ENCODE peak calls at places on chromosomes 16 and 17, in four cellular contexts. One of them, this sample, is unnamed.

GRCh38 chr16:9039208-9039607 is 52.2 kb upstream of the HAPSTR1 start:
- DNase-seq in astrocyte of the spinal cord: peak
- DNase-seq in Caco-2: no peak
- DNase-seq in fibroblast of villous mesenchyme: peak
- DNase-seq in this sample: no peak

GRCh38 chr16:64412578-64413280 is 709.1 kb downstream of the CDH11 start:
- DNase-seq in astrocyte of the spinal cord: peak
- DNase-seq in Caco-2: no peak
- DNase-seq in fibroblast of villous mesenchyme: no peak
- DNase-seq in this sample: no peak

GRCh38 chr17:81535007-81535328 is 6.8 kb downstream of the FSCN2 start:
- DNase-seq in astrocyte of the spinal cord: no peak
- DNase-seq in Caco-2: no peak
- DNase-seq in fibroblast of villous mesenchyme: no peak
- DNase-seq in this sample: no peak

GRCh38 chr17:75695141-75695829 is 26.0 kb upstream of the ITGB4 start:
- DNase-seq in astrocyte of the spinal cord: peak
- DNase-seq in Caco-2: no peak
- DNase-seq in fibroblast of villous mesenchyme: peak
- DNase-seq in this sample: no peak

GRCh38 chr16:70737377-70738082 is 51.7 kb upstream of the MTSS2 start:
- DNase-seq in astrocyte of the spinal cord: peak
- DNase-seq in Caco-2: no peak
- DNase-seq in fibroblast of villous mesenchyme: peak
- DNase-seq in this sample: peak

GRCh38 chr16:87487361-87487924 is 5.4 kb downstream of the ZCCHC14 start:
- DNase-seq in astrocyte of the spinal cord: no peak
- DNase-seq in Caco-2: peak
- DNase-seq in fibroblast of villous mesenchyme: peak
- DNase-seq in this sample: no peak

GRCh38 chr17:59757881-59758385 is 50.5 kb downstream of the VMP1 start:
- DNase-seq in astrocyte of the spinal cord: no peak
- DNase-seq in Caco-2: no peak
- DNase-seq in fibroblast of villous mesenchyme: no peak
- DNase-seq in this sample: no peak

GRCh38 chr17:6475411-6475810 is 31.2 kb downstream of the PIMREG start:
- DNase-seq in astrocyte of the spinal cord: no peak
- DNase-seq in Caco-2: no peak
- DNase-seq in fibroblast of villous mesenchyme: no peak
- DNase-seq in this sample: no peak

GRCh38 chr16:64017789-64018188 is 1104.1 kb downstream of the CDH11 start:
- DNase-seq in astrocyte of the spinal cord: no peak
- DNase-seq in Caco-2: no peak
- DNase-seq in fibroblast of villous mesenchyme: no peak
- DNase-seq in this sample: no peak

GRCh38 chr16:14628806-14629611 is 1.1 kb downstream of the PARN start:
- DNase-seq in astrocyte of the spinal cord: no peak
- DNase-seq in Caco-2: no peak
- DNase-seq in fibroblast of villous mesenchyme: no peak
- DNase-seq in this sample: no peak

GRCh38 chr17:2092253-2092652 is 37.4 kb downstream of the HIC1 start:
- DNase-seq in astrocyte of the spinal cord: no peak
- DNase-seq in Caco-2: no peak
- DNase-seq in fibroblast of villous mesenchyme: no peak
- DNase-seq in this sample: no peak

GRCh38 chr17:64182325-64183012 is 52.5 kb upstream of the ERN1 start:
- DNase-seq in astrocyte of the spinal cord: no peak
- DNase-seq in Caco-2: no peak
- DNase-seq in fibroblast of villous mesenchyme: no peak
- DNase-seq in this sample: no peak

GRCh38 chr17:41917957-41918391 is 777 bp downstream of the ACLY start:
- DNase-seq in astrocyte of the spinal cord: peak
- DNase-seq in Caco-2: no peak
- DNase-seq in fibroblast of villous mesenchyme: peak
- DNase-seq in this sample: no peak

GRCh38 chr17:2076461-2076984 is 21.6 kb downstream of the HIC1 start:
- DNase-seq in astrocyte of the spinal cord: no peak
- DNase-seq in Caco-2: no peak
- DNase-seq in fibroblast of villous mesenchyme: peak
- DNase-seq in this sample: no peak

GRCh38 chr16:25148568-25149215 is 37.1 kb downstream of the LCMT1 start:
- DNase-seq in astrocyte of the spinal cord: no peak
- DNase-seq in Caco-2: no peak
- DNase-seq in fibroblast of villous mesenchyme: no peak
- DNase-seq in this sample: no peak

GRCh38 chr17:29549169-29549935 is 17.5 kb downstream of the ABHD15 start:
- DNase-seq in astrocyte of the spinal cord: peak
- DNase-seq in Caco-2: no peak
- DNase-seq in fibroblast of villous mesenchyme: peak
- DNase-seq in this sample: no peak

GRCh38 chr17:77372444-77373297 is 231.9 kb downstream of the SEC14L1 start:
- DNase-seq in astrocyte of the spinal cord: peak
- DNase-seq in Caco-2: no peak
- DNase-seq in fibroblast of villous mesenchyme: peak
- DNase-seq in this sample: no peak

GRCh38 chr16:29842732-29843346 is 20.2 kb downstream of the CDIPT start:
- DNase-seq in astrocyte of the spinal cord: no peak
- DNase-seq in Caco-2: no peak
- DNase-seq in fibroblast of villous mesenchyme: no peak
- DNase-seq in this sample: no peak

GRCh38 chr16:17312100-17312732 is 158.5 kb downstream of the XYLT1 start:
- DNase-seq in astrocyte of the spinal cord: no peak
- DNase-seq in Caco-2: no peak
- DNase-seq in fibroblast of villous mesenchyme: no peak
- DNase-seq in this sample: no peak

GRCh38 chr16:23807028-23807427 is 28.8 kb upstream of the PRKCB start:
- DNase-seq in astrocyte of the spinal cord: no peak
- DNase-seq in Caco-2: no peak
- DNase-seq in fibroblast of villous mesenchyme: no peak
- DNase-seq in this sample: no peak

GRCh38 chr17:68961204-68961893 is 6.2 kb upstream of the ABCA8 start:
- DNase-seq in astrocyte of the spinal cord: no peak
- DNase-seq in Caco-2: no peak
- DNase-seq in fibroblast of villous mesenchyme: no peak
- DNase-seq in this sample: no peak

GRCh38 chr17:65345261-65346060 is 208.3 kb downstream of the RGS9 start:
- DNase-seq in astrocyte of the spinal cord: peak
- DNase-seq in Caco-2: no peak
- DNase-seq in fibroblast of villous mesenchyme: no peak
- DNase-seq in this sample: no peak

GRCh38 chr17:61399131-61400057 is at the start of gene TBX2:
- DNase-seq in astrocyte of the spinal cord: peak
- DNase-seq in Caco-2: peak
- DNase-seq in fibroblast of villous mesenchyme: peak
- DNase-seq in this sample: no peak

GRCh38 chr17:5526821-5527598 is 40.6 kb downstream of the MIS12 start:
- DNase-seq in astrocyte of the spinal cord: peak
- DNase-seq in Caco-2: peak
- DNase-seq in fibroblast of villous mesenchyme: peak
- DNase-seq in this sample: no peak

GRCh38 chr17:73342549-73343167 is 30.9 kb upstream of the CDC42EP4 start:
- DNase-seq in astrocyte of the spinal cord: no peak
- DNase-seq in Caco-2: no peak
- DNase-seq in fibroblast of villous mesenchyme: peak
- DNase-seq in this sample: no peak

GRCh38 chr17:19346351-19347255 is 15.9 kb downstream of the B9D1 start:
- DNase-seq in astrocyte of the spinal cord: peak
- DNase-seq in Caco-2: peak
- DNase-seq in fibroblast of villous mesenchyme: peak
- DNase-seq in this sample: no peak

GRCh38 chr16:28990375-28991040 is 5.7 kb downstream of the LAT start:
- DNase-seq in astrocyte of the spinal cord: no peak
- DNase-seq in Caco-2: no peak
- DNase-seq in fibroblast of villous mesenchyme: no peak
- DNase-seq in this sample: no peak

GRCh38 chr17:37742114-37742761 is 2.6 kb downstream of the HNF1B start:
- DNase-seq in astrocyte of the spinal cord: peak
- DNase-seq in Caco-2: peak
- DNase-seq in fibroblast of villous mesenchyme: peak
- DNase-seq in this sample: no peak

GRCh38 chr16:29912087-29912486 is 11.8 kb downstream of the ASPHD1 start:
- DNase-seq in astrocyte of the spinal cord: no peak
- DNase-seq in Caco-2: no peak
- DNase-seq in fibroblast of villous mesenchyme: no peak
- DNase-seq in this sample: no peak

GRCh38 chr16:66167564-66168291 is 198.8 kb upstream of the CDH5 start:
- DNase-seq in astrocyte of the spinal cord: no peak
- DNase-seq in Caco-2: no peak
- DNase-seq in fibroblast of villous mesenchyme: peak
- DNase-seq in this sample: no peak

GRCh38 chr16:49600976-49601375 is 227.4 kb downstream of the C16orf78 start:
- DNase-seq in astrocyte of the spinal cord: no peak
- DNase-seq in Caco-2: no peak
- DNase-seq in fibroblast of villous mesenchyme: no peak
- DNase-seq in this sample: no peak

GRCh38 chr16:143047-143446 is 4.6 kb upstream of the NPRL3 start:
- DNase-seq in astrocyte of the spinal cord: no peak
- DNase-seq in Caco-2: no peak
- DNase-seq in fibroblast of villous mesenchyme: no peak
- DNase-seq in this sample: no peak

GRCh38 chr16:83744521-83744981 is 63.2 kb upstream of the HSBP1 start:
- DNase-seq in astrocyte of the spinal cord: no peak
- DNase-seq in Caco-2: no peak
- DNase-seq in fibroblast of villous mesenchyme: peak
- DNase-seq in this sample: no peak

GRCh38 chr17:73711184-73711583 is 66.9 kb upstream of the SDK2 start:
- DNase-seq in astrocyte of the spinal cord: no peak
- DNase-seq in Caco-2: no peak
- DNase-seq in fibroblast of villous mesenchyme: no peak
- DNase-seq in this sample: peak

GRCh38 chr16:4053663-4054479 is 62.4 kb downstream of the ADCY9 start:
- DNase-seq in astrocyte of the spinal cord: peak
- DNase-seq in Caco-2: no peak
- DNase-seq in fibroblast of villous mesenchyme: peak
- DNase-seq in this sample: no peak

GRCh38 chr16:53946745-53947386 is 242.9 kb downstream of the FTO start:
- DNase-seq in astrocyte of the spinal cord: no peak
- DNase-seq in Caco-2: no peak
- DNase-seq in fibroblast of villous mesenchyme: no peak
- DNase-seq in this sample: no peak

GRCh38 chr17:14118951-14119350 is 49.6 kb downstream of the COX10 start:
- DNase-seq in astrocyte of the spinal cord: no peak
- DNase-seq in Caco-2: no peak
- DNase-seq in fibroblast of villous mesenchyme: no peak
- DNase-seq in this sample: no peak

GRCh38 chr17:30588798-30589247 is 111.6 kb downstream of the GOSR1 start:
- DNase-seq in astrocyte of the spinal cord: no peak
- DNase-seq in Caco-2: no peak
- DNase-seq in fibroblast of villous mesenchyme: no peak
- DNase-seq in this sample: no peak

GRCh38 chr17:57852041-57852954 is 2.5 kb upstream of the MRPS23 start:
- DNase-seq in astrocyte of the spinal cord: no peak
- DNase-seq in Caco-2: no peak
- DNase-seq in fibroblast of villous mesenchyme: no peak
- DNase-seq in this sample: no peak
- TF ChIP-seq CTCF in astrocyte of the spinal cord: no peak
- TF ChIP-seq CTCF in Caco-2: no peak
- TF ChIP-seq CTCF in fibroblast of villous mesenchyme: no peak
- TF ChIP-seq CTCF in this sample: no peak

GRCh38 chr16:27748868-27749546 is 199.1 kb downstream of the KATNIP start:
- DNase-seq in astrocyte of the spinal cord: peak
- DNase-seq in Caco-2: peak
- DNase-seq in fibroblast of villous mesenchyme: peak
- DNase-seq in this sample: peak

GRCh38 chr16:27751676-27752075 is 201.7 kb downstream of the KATNIP start:
- DNase-seq in astrocyte of the spinal cord: no peak
- DNase-seq in Caco-2: no peak
- DNase-seq in fibroblast of villous mesenchyme: no peak
- DNase-seq in this sample: no peak

GRCh38 chr16:27749547-27749875 is 199.6 kb downstream of the KATNIP start:
- DNase-seq in astrocyte of the spinal cord: no peak
- DNase-seq in Caco-2: no peak
- DNase-seq in fibroblast of villous mesenchyme: no peak
- DNase-seq in this sample: no peak

GRCh38 chr16:27747946-27748345 is 198.0 kb downstream of the KATNIP start:
- DNase-seq in astrocyte of the spinal cord: no peak
- DNase-seq in Caco-2: no peak
- DNase-seq in fibroblast of villous mesenchyme: no peak
- DNase-seq in this sample: no peak

GRCh38 chr16:27749946-27750345 is 200.0 kb downstream of the KATNIP start:
- DNase-seq in astrocyte of the spinal cord: no peak
- DNase-seq in Caco-2: no peak
- DNase-seq in fibroblast of villous mesenchyme: no peak
- DNase-seq in this sample: no peak
- H3K4me3 ChIP-seq in astrocyte of the spinal cord: no peak
- H3K4me3 ChIP-seq in Caco-2: no peak
- H3K4me3 ChIP-seq in fibroblast of villous mesenchyme: no peak
- H3K4me3 ChIP-seq in this sample: no peak

GRCh38 chr17:79812969-79813825 is 16.3 kb upstream of the CBX8 start:
- DNase-seq in astrocyte of the spinal cord: no peak
- DNase-seq in Caco-2: peak
- DNase-seq in fibroblast of villous mesenchyme: no peak
- DNase-seq in this sample: no peak
- TF ChIP-seq CTCF in astrocyte of the spinal cord: no peak
- TF ChIP-seq CTCF in Caco-2: no peak
- TF ChIP-seq CTCF in fibroblast of villous mesenchyme: no peak
- TF ChIP-seq CTCF in this sample: no peak

GRCh38 chr16:89319883-89320716 is 102.6 kb downstream of the ZNF778 start:
- DNase-seq in astrocyte of the spinal cord: peak
- DNase-seq in Caco-2: peak
- DNase-seq in fibroblast of villous mesenchyme: peak
- DNase-seq in this sample: no peak
- H3K4me3 ChIP-seq in astrocyte of the spinal cord: peak
- H3K4me3 ChIP-seq in Caco-2: no peak
- H3K4me3 ChIP-seq in fibroblast of villous mesenchyme: peak
- H3K4me3 ChIP-seq in this sample: peak

DNA sequence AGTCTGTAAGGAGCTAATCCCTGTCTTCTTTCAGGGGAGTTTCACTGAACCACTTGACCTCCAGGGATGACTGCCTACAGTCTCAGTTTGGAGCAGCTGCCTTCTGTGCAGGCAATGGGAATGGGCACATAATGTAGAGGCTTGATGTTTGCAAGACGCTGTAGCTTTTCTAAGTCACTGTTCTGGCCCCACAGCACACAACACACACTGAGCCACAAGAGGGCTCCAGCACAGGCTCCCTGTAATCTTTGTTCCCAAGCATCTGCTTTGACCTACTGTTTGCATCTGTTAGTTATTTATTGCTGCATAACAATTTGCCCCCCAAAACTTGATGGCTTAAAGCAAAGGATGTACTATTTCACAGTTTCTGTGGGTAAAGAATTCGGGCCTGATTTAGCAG is 419.0 kb upstream of the ASIC2 start:
- DNase-seq in astrocyte of the spinal cord: no peak
- DNase-seq in Caco-2: no peak
- DNase-seq in fibroblast of villous mesenchyme: no peak
- DNase-seq in this sample: no peak
- TF ChIP-seq CTCF in astrocyte of the spinal cord: no peak
- TF ChIP-seq CTCF in Caco-2: peak
- TF ChIP-seq CTCF in fibroblast of villous mesenchyme: no peak
- TF ChIP-seq CTCF in this sample: peak

GRCh38 chr17:28317965-28318758 is 838 bp upstream of the TMEM97 start:
- DNase-seq in astrocyte of the spinal cord: no peak
- DNase-seq in Caco-2: peak
- DNase-seq in fibroblast of villous mesenchyme: no peak
- DNase-seq in this sample: no peak
- H3K4me3 ChIP-seq in astrocyte of the spinal cord: peak
- H3K4me3 ChIP-seq in Caco-2: peak
- H3K4me3 ChIP-seq in fibroblast of villous mesenchyme: peak
- H3K4me3 ChIP-seq in this sample: peak